ENCODE peak calls at places on chromosome 18, in ten cellular contexts. H is sigmoid colon, Y is transverse colon, Z is upper lobe of left lung, S is endothelial cell of umbilical vein, Q is breast epithelium, V is HepG2, J is GM12891, F is HCT116, D is stomach. O is an unnamed sample.

GRCh38 chr18:62550746-62551145 is 27.9 kb downstream of the ZCCHC2 start:
- DNase-seq in H (no peak), Y (no peak), Z (no peak), S (no peak), Q (no peak), V (no peak), J (no peak), F (no peak), D (no peak), O (no peak)

GRCh38 chr18:55787674-55788073 is 199.7 kb upstream of the TCF4 start:
- DNase-seq in H (no peak), Y (no peak), Z (no peak), S (no peak), Q (no peak), V (no peak), J (no peak), F (no peak), D (no peak), O (no peak)

GRCh38 chr18:54530285-54530684 is 60.8 kb upstream of the DYNAP start:
- DNase-seq in H (no peak), Y (no peak), Z (no peak), S (no peak), Q (no peak), V (no peak), J (no peak), F (no peak), D (no peak), O (no peak)

GRCh38 chr18:8820701-8821465 is 115.5 kb downstream of the MTCL1 start:
- DNase-seq in H (no peak), Y (no peak), Z (no peak), S (no peak), Q (no peak), V (no peak), J (no peak), F (no peak), D (no peak), O (no peak)

GRCh38 chr18:34280653-34281052 is 55.9 kb upstream of the NOL4 start:
- DNase-seq in H (no peak), Y (no peak), Z (no peak), S (no peak), Q (no peak), V (no peak), J (no peak), F (no peak), D (no peak), O (no peak)

GRCh38 chr18:51668632-51669031 is 471.2 kb upstream of the MEX3C start:
- DNase-seq in H (no peak), Y (no peak), Z (no peak), S (no peak), Q (no peak), V (no peak), J (no peak), F (no peak), D (no peak), O (no peak)

GRCh38 chr18:59219672-59220163 is at the start of gene GRP:
- DNase-seq in H (no peak), Y (no peak), Z (no peak), S (no peak), Q (no peak), V (no peak), J (no peak), F (no peak), D (no peak), O (no peak)

GRCh38 chr18:63540131-63540530 is 2.0 kb upstream of the SERPINB12 start:
- DNase-seq in H (no peak), Y (no peak), Z (no peak), S (no peak), Q (no peak), V (no peak), J (no peak), F (no peak), D (no peak), O (no peak)

GRCh38 chr18:29560270-29560669 is 1383.3 kb upstream of the CDH2 start:
- DNase-seq in H (no peak), Y (no peak), Z (no peak), S (no peak), Q (no peak), V (no peak), J (no peak), F (no peak), D (no peak), O (no peak)

GRCh38 chr18:26656944-26657536 is 108.7 kb upstream of the KCTD1 start:
- DNase-seq in H (peak), Y (peak), Z (peak), S (peak), Q (peak), V (peak), J (peak), F (no peak), D (peak), O (peak)

GRCh38 chr18:77133920-77134496 is 1.4 kb upstream of the MBP start:
- DNase-seq in H (peak), Y (peak), Z (peak), S (no peak), Q (peak), V (peak), J (no peak), F (no peak), D (no peak), O (no peak)

GRCh38 chr18:9810994-9811393 is 74.8 kb upstream of the TXNDC2 start:
- DNase-seq in H (peak), Y (no peak), Z (no peak), S (no peak), Q (no peak), V (no peak), J (no peak), F (no peak), D (no peak), O (no peak)

GRCh38 chr18:27223570-27224340 is 38.6 kb upstream of the CHST9 start:
- DNase-seq in H (no peak), Y (no peak), Z (no peak), S (no peak), Q (peak), V (no peak), J (no peak), F (no peak), D (no peak), O (no peak)

GRCh38 chr18:23270999-23271680 is 135.9 kb downstream of the CABLES1 start:
- DNase-seq in H (no peak), Y (no peak), Z (no peak), S (peak), Q (no peak), V (no peak), J (no peak), F (no peak), D (no peak), O (no peak)

GRCh38 chr18:35680139-35680551 is 98.6 kb downstream of the GALNT1 start:
- DNase-seq in H (no peak), Y (no peak), Z (no peak), S (peak), Q (no peak), V (peak), J (no peak), F (no peak), D (no peak), O (no peak)

GRCh38 chr18:77013777-77014525 is 118.6 kb downstream of the MBP start:
- DNase-seq in H (peak), Y (peak), Z (peak), S (no peak), Q (peak), V (no peak), J (no peak), F (no peak), D (no peak), O (no peak)

GRCh38 chr18:32629292-32629691 is 143.5 kb downstream of the KLHL14 start:
- DNase-seq in H (no peak), Y (no peak), Z (no peak), S (no peak), Q (no peak), V (no peak), J (no peak), F (no peak), D (no peak), O (no peak)

GRCh38 chr18:35852786-35853185 is 119.7 kb upstream of the RMP24 start:
- DNase-seq in H (no peak), Y (no peak), Z (no peak), S (peak), Q (no peak), V (no peak), J (no peak), F (no peak), D (no peak), O (no peak)

GRCh38 chr18:56235773-56236115 is 402.6 kb downstream of the TXNL1 start:
- DNase-seq in H (no peak), Y (no peak), Z (no peak), S (no peak), Q (no peak), V (no peak), J (no peak), F (no peak), D (no peak), O (no peak)

GRCh38 chr18:14189858-14190257 is 57.6 kb upstream of the ZNF519 start:
- DNase-seq in H (no peak), Y (no peak), Z (no peak), S (peak), Q (no peak), V (peak), J (no peak), F (peak), D (no peak), O (no peak)

GRCh38 chr18:8963876-8964275 is 138.6 kb upstream of the NDUFV2 start:
- DNase-seq in H (no peak), Y (no peak), Z (no peak), S (no peak), Q (no peak), V (no peak), J (no peak), F (no peak), D (no peak), O (no peak)

GRCh38 chr18:50844960-50845359 is 25.1 kb upstream of the MRO start:
- DNase-seq in H (no peak), Y (no peak), Z (no peak), S (no peak), Q (no peak), V (no peak), J (no peak), F (no peak), D (no peak), O (no peak)

GRCh38 chr18:70907673-70908072 is 618.8 kb downstream of the SOCS6 start:
- DNase-seq in H (no peak), Y (no peak), Z (no peak), S (peak), Q (no peak), V (no peak), J (no peak), F (no peak), D (no peak), O (no peak)

GRCh38 chr18:76494181-76494540 is 881 bp downstream of the ZNF516 start:
- DNase-seq in H (no peak), Y (peak), Z (peak), S (no peak), Q (no peak), V (peak), J (no peak), F (no peak), D (no peak), O (no peak)

GRCh38 chr18:6743988-6744387 is 14.5 kb downstream of the ARHGAP28 start:
- DNase-seq in H (no peak), Y (no peak), Z (no peak), S (no peak), Q (no peak), V (no peak), J (no peak), F (no peak), D (no peak), O (no peak)

GRCh38 chr18:6747646-6748045 is 18.1 kb downstream of the ARHGAP28 start:
- DNase-seq in H (no peak), Y (no peak), Z (no peak), S (peak), Q (no peak), V (no peak), J (no peak), F (no peak), D (no peak), O (no peak)

GRCh38 chr18:6744816-6745455 is 15.4 kb downstream of the ARHGAP28 start:
- DNase-seq in H (no peak), Y (no peak), Z (no peak), S (no peak), Q (no peak), V (no peak), J (no peak), F (no peak), D (no peak), O (no peak)

GRCh38 chr18:6746386-6746960 is 17.0 kb downstream of the ARHGAP28 start:
- DNase-seq in H (no peak), Y (no peak), Z (no peak), S (no peak), Q (no peak), V (no peak), J (no peak), F (no peak), D (no peak), O (no peak)

DNA sequence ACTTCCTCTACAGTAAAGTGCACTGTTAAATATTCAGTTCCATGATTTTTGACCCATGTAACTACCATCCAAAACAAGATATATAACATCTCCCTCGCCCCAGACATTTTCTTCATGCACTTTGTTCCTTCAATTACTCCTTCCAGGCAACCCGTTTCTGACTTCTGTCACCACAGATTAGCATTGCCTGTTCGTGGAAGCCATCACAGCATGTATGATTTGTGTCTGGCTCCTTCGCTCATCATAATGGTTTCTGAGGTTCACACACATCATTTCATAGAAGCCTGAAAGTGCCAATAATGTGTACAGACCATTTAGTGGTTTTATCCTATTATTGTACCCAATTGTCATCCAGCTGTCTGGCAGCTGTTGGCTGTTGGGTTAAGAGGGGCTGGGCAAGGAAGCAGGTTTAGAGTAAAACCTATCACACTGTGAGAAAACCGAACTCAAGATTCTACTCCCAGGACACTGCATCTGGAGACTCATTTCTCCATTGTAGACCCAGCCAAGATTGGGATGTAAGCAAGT is 16.1 kb downstream of the ARHGAP28 start:
- DNase-seq in H (no peak), Y (no peak), Z (no peak), S (no peak), Q (no peak), V (no peak), J (no peak), F (no peak), D (no peak), O (no peak)
- TF ChIP-seq POLR2AphosphoS5 in H (no peak), Y (no peak), Z (no peak), S (no peak), Q (no peak), V (no peak), J (no peak), F (no peak), D (no peak), O (no peak)

DNA sequence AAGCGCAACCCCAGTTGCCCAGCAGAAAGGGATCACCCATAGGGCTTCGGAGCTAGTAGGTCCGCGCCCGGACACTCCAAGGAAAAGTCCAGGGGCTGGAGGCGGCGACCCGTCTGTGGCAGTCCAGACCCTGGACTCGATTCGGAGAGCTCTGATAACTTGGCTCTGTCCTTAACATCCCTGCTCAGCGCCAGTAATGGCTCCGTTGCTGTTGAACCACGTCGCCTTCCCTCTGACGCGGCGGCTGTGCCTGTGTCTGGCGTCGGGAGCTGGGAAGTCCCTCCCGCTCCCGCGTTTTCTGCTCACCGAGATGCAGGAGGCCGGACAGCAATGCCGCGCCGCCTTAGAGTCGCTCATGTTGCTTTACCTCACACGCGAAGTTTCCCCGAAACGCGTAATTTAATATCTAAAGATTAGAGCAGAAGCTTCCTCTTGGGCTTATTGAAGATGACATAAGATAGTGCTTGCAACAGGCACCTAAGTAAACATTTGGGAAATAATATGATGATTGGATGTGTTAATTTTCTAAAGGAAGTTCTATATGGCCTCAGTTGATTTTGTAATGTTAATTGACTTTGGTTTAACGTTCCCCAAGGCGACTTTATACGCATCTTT is 1.3 kb upstream of the ZBTB14 start:
- DNase-seq in H (peak), Y (peak), Z (peak), S (peak), Q (peak), V (peak), J (peak), F (peak), D (peak), O (peak)
- TF ChIP-seq POLR2A in H (peak), Y (peak), Z (no peak), S (peak), Q (peak), V (peak), J (no peak), F (no peak), D (no peak), O (no peak)

GRCh38 chr18:48541747-48542108 is 2.9 kb downstream of the CTIF start:
- DNase-seq in H (no peak), Y (no peak), Z (no peak), S (no peak), Q (no peak), V (no peak), J (no peak), F (no peak), D (no peak), O (no peak)

GRCh38 chr18:48539406-48540328 is 836 bp downstream of the CTIF start:
- DNase-seq in H (peak), Y (peak), Z (peak), S (peak), Q (peak), V (no peak), J (peak), F (no peak), D (peak), O (peak)

GRCh38 chr18:48541026-48541746 is 2.4 kb downstream of the CTIF start:
- DNase-seq in H (peak), Y (peak), Z (peak), S (peak), Q (peak), V (no peak), J (peak), F (no peak), D (peak), O (peak)

GRCh38 chr18:48538531-48539405 is at the start of gene CTIF:
- DNase-seq in H (peak), Y (peak), Z (peak), S (peak), Q (peak), V (peak), J (peak), F (peak), D (peak), O (peak)

GRCh38 chr18:48540329-48541025 is 1.6 kb downstream of the CTIF start:
- DNase-seq in H (peak), Y (peak), Z (peak), S (peak), Q (peak), V (peak), J (peak), F (no peak), D (peak), O (peak)
- TF ChIP-seq POLR2AphosphoS5 in H (peak), Y (no peak), Z (no peak), S (no peak), Q (no peak), V (no peak), J (no peak), F (no peak), D (no peak), O (no peak)

GRCh38 chr18:3456686-3457069 is 6.7 kb downstream of the TGIF1 start:
- DNase-seq in H (no peak), Y (no peak), Z (no peak), S (no peak), Q (no peak), V (peak), J (no peak), F (no peak), D (no peak), O (no peak)

GRCh38 chr18:3457261-3457724 is 7.3 kb downstream of the TGIF1 start:
- DNase-seq in H (no peak), Y (peak), Z (no peak), S (no peak), Q (no peak), V (no peak), J (no peak), F (no peak), D (peak), O (no peak)

GRCh38 chr18:3458952-3459853 is 9.2 kb downstream of the TGIF1 start:
- DNase-seq in H (no peak), Y (no peak), Z (no peak), S (peak), Q (no peak), V (no peak), J (no peak), F (no peak), D (no peak), O (no peak)

GRCh38 chr18:3455938-3456685 is 6.1 kb downstream of the TGIF1 start:
- DNase-seq in H (no peak), Y (peak), Z (no peak), S (no peak), Q (no peak), V (peak), J (no peak), F (no peak), D (no peak), O (no peak)

DNA sequence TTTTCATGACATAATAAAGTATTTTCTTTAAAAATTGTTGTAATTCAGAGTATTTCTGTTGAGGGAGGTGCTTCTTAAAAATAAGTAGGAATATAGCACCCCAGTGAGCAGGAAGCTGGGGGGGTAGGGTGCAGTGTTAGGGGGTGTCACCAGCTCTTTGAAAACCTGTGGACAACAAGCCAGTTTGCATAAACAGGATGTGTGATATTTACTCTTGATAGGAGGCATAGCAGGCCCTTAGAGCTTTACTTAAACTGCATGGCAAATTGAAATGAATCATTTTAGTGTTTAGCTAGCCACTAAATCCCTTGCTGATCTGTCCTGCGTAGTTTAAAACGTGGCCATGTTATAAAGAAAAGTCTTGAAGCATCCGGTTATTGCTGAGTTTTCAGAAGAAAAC is 8.4 kb downstream of the TGIF1 start:
- DNase-seq in H (no peak), Y (no peak), Z (no peak), S (no peak), Q (no peak), V (no peak), J (no peak), F (no peak), D (no peak), O (no peak)
- TF ChIP-seq POLR2A in H (no peak), Y (no peak), Z (no peak), S (no peak), Q (no peak), V (no peak), J (no peak), F (no peak), D (no peak), O (no peak)